ENCODE peak calls at places on chromosomes 3 and 15, in nine cellular contexts. One of them, this sample, is unnamed.

GRCh38 chr3:136604961-136605360 is 147.2 kb downstream of the STAG1 start:
- DNase-seq in NCI-H1092 treated with DMSO at 0.1 percent for 48 hours: no peak
- DNase-seq in RWPE1: no peak
- DNase-seq in NCI-H1105: no peak
- DNase-seq in substantia nigra: no peak
- DNase-seq in H54: no peak
- DNase-seq in IMR-90: peak
- DNase-seq in A549: no peak
- DNase-seq in K562: no peak
- DNase-seq in this sample: peak

GRCh38 chr3:181690769-181691168 is 21.0 kb upstream of the SOX2 start:
- DNase-seq in NCI-H1105: no peak
- DNase-seq in substantia nigra: no peak
- DNase-seq in H54: no peak
- DNase-seq in RWPE1: no peak
- DNase-seq in NCI-H1092 treated with DMSO at 0.1 percent for 48 hours: no peak
- DNase-seq in K562: no peak
- DNase-seq in IMR-90: no peak
- DNase-seq in A549: no peak
- DNase-seq in this sample: no peak

GRCh38 chr3:165195226-165195625 is 958 bp downstream of the SLITRK3 start:
- DNase-seq in K562: no peak
- DNase-seq in NCI-H1092 treated with DMSO at 0.1 percent for 48 hours: peak
- DNase-seq in substantia nigra: no peak
- DNase-seq in H54: no peak
- DNase-seq in IMR-90: no peak
- DNase-seq in A549: no peak
- DNase-seq in NCI-H1105: peak
- DNase-seq in RWPE1: no peak
- DNase-seq in this sample: peak

GRCh38 chr3:14879161-14879888 is 60.6 kb downstream of the FGD5 start:
- DNase-seq in K562: no peak
- DNase-seq in IMR-90: no peak
- DNase-seq in NCI-H1092 treated with DMSO at 0.1 percent for 48 hours: no peak
- DNase-seq in H54: no peak
- DNase-seq in substantia nigra: no peak
- DNase-seq in NCI-H1105: no peak
- DNase-seq in A549: peak
- DNase-seq in RWPE1: no peak
- DNase-seq in this sample: no peak

GRCh38 chr3:123758081-123758564 is 126.0 kb downstream of the MYLK start:
- DNase-seq in H54: no peak
- DNase-seq in RWPE1: no peak
- DNase-seq in substantia nigra: no peak
- DNase-seq in IMR-90: peak
- DNase-seq in NCI-H1092 treated with DMSO at 0.1 percent for 48 hours: peak
- DNase-seq in K562: no peak
- DNase-seq in A549: peak
- DNase-seq in NCI-H1105: peak
- DNase-seq in this sample: peak

GRCh38 chr15:33132722-33133345 is 61.7 kb downstream of the FMN1 start:
- DNase-seq in IMR-90: peak
- DNase-seq in NCI-H1105: no peak
- DNase-seq in NCI-H1092 treated with DMSO at 0.1 percent for 48 hours: peak
- DNase-seq in K562: peak
- DNase-seq in RWPE1: peak
- DNase-seq in H54: peak
- DNase-seq in substantia nigra: no peak
- DNase-seq in A549: peak
- DNase-seq in this sample: peak

GRCh38 chr15:67119238-67119846 is 53.9 kb downstream of the SMAD3 start:
- DNase-seq in A549: no peak
- DNase-seq in H54: no peak
- DNase-seq in RWPE1: no peak
- DNase-seq in NCI-H1105: no peak
- DNase-seq in K562: no peak
- DNase-seq in NCI-H1092 treated with DMSO at 0.1 percent for 48 hours: no peak
- DNase-seq in substantia nigra: no peak
- DNase-seq in IMR-90: no peak
- DNase-seq in this sample: no peak

GRCh38 chr3:186315581-186316354 is 46.3 kb downstream of the DGKG start:
- DNase-seq in K562: no peak
- DNase-seq in NCI-H1105: no peak
- DNase-seq in NCI-H1092 treated with DMSO at 0.1 percent for 48 hours: no peak
- DNase-seq in substantia nigra: no peak
- DNase-seq in RWPE1: peak
- DNase-seq in A549: no peak
- DNase-seq in H54: peak
- DNase-seq in IMR-90: peak
- DNase-seq in this sample: peak

GRCh38 chr3:96712792-96713191 is 101.6 kb upstream of the EPHA6 start:
- DNase-seq in A549: no peak
- DNase-seq in NCI-H1105: no peak
- DNase-seq in K562: no peak
- DNase-seq in IMR-90: no peak
- DNase-seq in H54: no peak
- DNase-seq in RWPE1: no peak
- DNase-seq in NCI-H1092 treated with DMSO at 0.1 percent for 48 hours: no peak
- DNase-seq in substantia nigra: no peak
- DNase-seq in this sample: no peak

GRCh38 chr15:36558921-36559320 is 20.5 kb upstream of the CDIN1 start:
- DNase-seq in NCI-H1105: no peak
- DNase-seq in RWPE1: no peak
- DNase-seq in K562: no peak
- DNase-seq in H54: no peak
- DNase-seq in IMR-90: no peak
- DNase-seq in A549: no peak
- DNase-seq in substantia nigra: no peak
- DNase-seq in NCI-H1092 treated with DMSO at 0.1 percent for 48 hours: no peak
- DNase-seq in this sample: peak

GRCh38 chr3:61035573-61035972 is 215.7 kb downstream of the FHIT start:
- DNase-seq in A549: no peak
- DNase-seq in K562: no peak
- DNase-seq in IMR-90: no peak
- DNase-seq in NCI-H1092 treated with DMSO at 0.1 percent for 48 hours: no peak
- DNase-seq in NCI-H1105: no peak
- DNase-seq in RWPE1: no peak
- DNase-seq in H54: no peak
- DNase-seq in substantia nigra: no peak
- DNase-seq in this sample: no peak

GRCh38 chr15:96338772-96339661 is 8.5 kb downstream of the NR2F2 start:
- DNase-seq in H54: no peak
- DNase-seq in NCI-H1092 treated with DMSO at 0.1 percent for 48 hours: no peak
- DNase-seq in NCI-H1105: no peak
- DNase-seq in A549: no peak
- DNase-seq in K562: no peak
- DNase-seq in substantia nigra: no peak
- DNase-seq in RWPE1: no peak
- DNase-seq in IMR-90: no peak
- DNase-seq in this sample: no peak

GRCh38 chr3:19901918-19902317 is 32.1 kb downstream of the EFHB start:
- DNase-seq in IMR-90: no peak
- DNase-seq in K562: peak
- DNase-seq in H54: no peak
- DNase-seq in RWPE1: peak
- DNase-seq in substantia nigra: no peak
- DNase-seq in NCI-H1092 treated with DMSO at 0.1 percent for 48 hours: no peak
- DNase-seq in NCI-H1105: no peak
- DNase-seq in A549: no peak
- DNase-seq in this sample: peak

GRCh38 chr3:14410501-14411165 is 8.2 kb downstream of the SLC6A6 start:
- DNase-seq in A549: peak
- DNase-seq in substantia nigra: no peak
- DNase-seq in NCI-H1092 treated with DMSO at 0.1 percent for 48 hours: no peak
- DNase-seq in RWPE1: no peak
- DNase-seq in H54: peak
- DNase-seq in IMR-90: peak
- DNase-seq in NCI-H1105: no peak
- DNase-seq in K562: peak
- DNase-seq in this sample: peak